ENCODE peak calls at places on chromosomes 5 and 9, in nine cellular contexts. H is AG09309; R is T1000; O is EL; L is activated naive CD8-positive, alpha-beta T cell treated with anti-CD3 and anti-CD28 coated beads, Interleukin-2, amount 50 U/mL, for 24 hours; P is DMS153; F is AG08395; Q is NCI-H1048; D is activated effector memory CD4-positive, alpha-beta T cell treated with Interleukin-2 at 50 U/mL for 16 hours. J is an unnamed sample.

GRCh38 chr5:112165897-112166737 is 253.0 kb downstream of the EPB41L4A start:
- DNase-seq in H (no peak), R (no peak), O (no peak), L (no peak), P (no peak), F (no peak), Q (no peak), D (no peak), J (no peak)

GRCh38 chr9:137138701-137139467 is at the start of gene GRIN1:
- DNase-seq in H (no peak), R (no peak), O (no peak), L (peak; percentile 33), P (no peak), F (peak; percentile 61), Q (no peak), D (no peak), J (no peak)

GRCh38 chr9:83323148-83323547 is 215.1 kb downstream of the FRMD3 start:
- DNase-seq in H (no peak), R (no peak), O (no peak), L (no peak), P (no peak), F (no peak), Q (no peak), D (no peak), J (no peak)

GRCh38 chr9:129773262-129774048 is 20.6 kb upstream of the PTGES start:
- DNase-seq in H (peak; percentile 44), R (peak; percentile 63), O (peak; percentile 95), L (no peak), P (no peak), F (peak; percentile 2), Q (no peak), D (no peak), J (no peak)

GRCh38 chr5:153546566-153546965 is 56.1 kb downstream of the GRIA1 start:
- DNase-seq in H (peak; percentile 65), R (no peak), O (peak; percentile 68), L (no peak), P (no peak), F (peak; percentile 52), Q (no peak), D (no peak), J (no peak)

GRCh38 chr9:132144708-132145365 is 17.0 kb upstream of the NTNG2 start:
- DNase-seq in H (no peak), R (no peak), O (peak; percentile 24), L (no peak), P (no peak), F (no peak), Q (no peak), D (no peak), J (no peak)

GRCh38 chr9:6440405-6440804 is 27.4 kb downstream of the UHRF2 start:
- DNase-seq in H (no peak), R (no peak), O (no peak), L (no peak), P (no peak), F (no peak), Q (no peak), D (no peak), J (no peak)

GRCh38 chr5:176573564-176574296 is 24.6 kb downstream of the CDHR2 start:
- DNase-seq in H (no peak), R (no peak), O (peak; percentile 55), L (peak; percentile 87), P (no peak), F (peak; percentile 75), Q (no peak), D (peak; percentile 61), J (peak; percentile 5)

GRCh38 chr9:96441798-96442445 is 8.0 kb upstream of the HABP4 start:
- DNase-seq in H (no peak), R (no peak), O (peak; percentile 37), L (no peak), P (peak; percentile 24), F (no peak), Q (no peak), D (no peak), J (no peak)

GRCh38 chr9:92723801-92724323 is 40.8 kb downstream of the BICD2 start:
- DNase-seq in H (no peak), R (no peak), O (no peak), L (no peak), P (no peak), F (no peak), Q (no peak), D (no peak), J (no peak)

GRCh38 chr5:77616920-77617319 is 21.6 kb downstream of the OTP start:
- DNase-seq in H (no peak), R (no peak), O (no peak), L (no peak), P (no peak), F (no peak), Q (no peak), D (no peak), J (no peak)

GRCh38 chr9:100473271-100474081 is 527 bp downstream of the TMEFF1 start:
- DNase-seq in H (no peak), R (peak; percentile 38), O (peak; percentile 51), L (peak; percentile 37), P (no peak), F (peak; percentile 49), Q (no peak), D (no peak), J (no peak)

GRCh38 chr5:146528232-146528631 is 12.2 kb upstream of the GPR151 start:
- DNase-seq in H (no peak), R (no peak), O (no peak), L (no peak), P (no peak), F (no peak), Q (no peak), D (no peak), J (no peak)

GRCh38 chr9:27431573-27431972 is 92.5 kb upstream of the IFNK start:
- DNase-seq in H (no peak), R (no peak), O (no peak), L (no peak), P (no peak), F (no peak), Q (no peak), D (no peak), J (no peak)

GRCh38 chr9:34049630-34050384 is 1.1 kb upstream of the UBAP2 start:
- DNase-seq in H (no peak), R (no peak), O (no peak), L (peak; percentile 14), P (no peak), F (no peak), Q (no peak), D (no peak), J (no peak)

GRCh38 chr5:40779561-40779960 is 18.6 kb downstream of the PRKAA1 start:
- DNase-seq in H (no peak), R (no peak), O (no peak), L (no peak), P (no peak), F (no peak), Q (no peak), D (no peak), J (no peak)

GRCh38 chr5:139190125-139190524 is 8.0 kb downstream of the SIL1 start:
- DNase-seq in H (no peak), R (no peak), O (peak; percentile 45), L (no peak), P (no peak), F (peak; percentile 22), Q (no peak), D (no peak), J (peak; percentile 89)

GRCh38 chr5:118121258-118121657 is 867.1 kb downstream of the DTWD2 start:
- DNase-seq in H (no peak), R (no peak), O (no peak), L (no peak), P (no peak), F (no peak), Q (no peak), D (no peak), J (no peak)

GRCh38 chr9:16214677-16215076 is 655.8 kb downstream of the BNC2 start:
- DNase-seq in H (no peak), R (no peak), O (no peak), L (no peak), P (no peak), F (no peak), Q (no peak), D (no peak), J (no peak)

GRCh38 chr9:31185831-31186230 is 1198.6 kb upstream of the ACO1 start:
- DNase-seq in H (no peak), R (no peak), O (no peak), L (no peak), P (no peak), F (no peak), Q (no peak), D (no peak), J (peak; percentile 36)

GRCh38 chr5:125042243-125042887 is 295.9 kb upstream of the ZNF608 start:
- DNase-seq in H (peak; percentile 35), R (no peak), O (peak; percentile 62), L (no peak), P (no peak), F (peak; percentile 48), Q (no peak), D (no peak), J (no peak)

GRCh38 chr5:41279040-41279439 is 65.7 kb upstream of the C6 start:
- DNase-seq in H (no peak), R (no peak), O (no peak), L (no peak), P (no peak), F (no peak), Q (no peak), D (no peak), J (no peak)

GRCh38 chr5:6423327-6424109 is 25.1 kb upstream of the UBE2QL1 start:
- DNase-seq in H (no peak), R (no peak), O (no peak), L (no peak), P (no peak), F (no peak), Q (no peak), D (no peak), J (no peak)

GRCh38 chr5:157295247-157295646 is 29.3 kb downstream of the CYFIP2 start:
- DNase-seq in H (no peak), R (no peak), O (no peak), L (no peak), P (peak; percentile 46), F (no peak), Q (no peak), D (no peak), J (no peak)

GRCh38 chr9:114476891-114477469 is 28.3 kb downstream of the WHRN start:
- DNase-seq in H (no peak), R (no peak), O (no peak), L (no peak), P (no peak), F (no peak), Q (no peak), D (no peak), J (no peak)

J was measured in non-pigmented ciliary epithelial cell.